ENCODE peak calls at places on chromosomes 7 and 10, in ten cellular contexts. One of them, this sample, is unnamed. For H3K9me3, the result is how much of the 10 kb centered on the place peaks cover.

GRCh38 chr10:396107-396506 is 260.9 kb downstream of the ZMYND11 start:
- DNase-seq in adrenal gland: no peak
- DNase-seq in stomach: no peak
- DNase-seq in heart left ventricle: no peak
- DNase-seq in body of pancreas: no peak
- DNase-seq in left ventricle myocardium inferior: no peak
- DNase-seq in neural progenitor cell: no peak
- DNase-seq in psoas muscle: no peak
- DNase-seq in cardiac muscle cell: no peak
- DNase-seq in upper lobe of right lung: no peak
- DNase-seq in this sample: no peak

GRCh38 chr10:28248092-28248491 is 54.8 kb downstream of the MPP7 start:
- DNase-seq in adrenal gland: peak
- DNase-seq in stomach: no peak
- DNase-seq in heart left ventricle: no peak
- DNase-seq in body of pancreas: no peak
- DNase-seq in left ventricle myocardium inferior: no peak
- DNase-seq in neural progenitor cell: no peak
- DNase-seq in psoas muscle: no peak
- DNase-seq in cardiac muscle cell: peak
- DNase-seq in upper lobe of right lung: no peak
- DNase-seq in this sample: no peak

GRCh38 chr10:24821986-24822385 is 98.3 kb upstream of the ARHGAP21 start:
- DNase-seq in adrenal gland: peak
- DNase-seq in stomach: no peak
- DNase-seq in heart left ventricle: no peak
- DNase-seq in body of pancreas: no peak
- DNase-seq in left ventricle myocardium inferior: no peak
- DNase-seq in neural progenitor cell: no peak
- DNase-seq in psoas muscle: no peak
- DNase-seq in cardiac muscle cell: no peak
- DNase-seq in upper lobe of right lung: no peak
- DNase-seq in this sample: no peak

GRCh38 chr10:85641479-85641967 is 725.1 kb downstream of the GRID1 start:
- DNase-seq in adrenal gland: peak
- DNase-seq in stomach: no peak
- DNase-seq in heart left ventricle: no peak
- DNase-seq in body of pancreas: no peak
- DNase-seq in left ventricle myocardium inferior: no peak
- DNase-seq in neural progenitor cell: no peak
- DNase-seq in psoas muscle: no peak
- DNase-seq in cardiac muscle cell: no peak
- DNase-seq in upper lobe of right lung: no peak
- DNase-seq in this sample: peak

GRCh38 chr7:123505221-123505620 is 29.2 kb downstream of the IQUB start:
- DNase-seq in adrenal gland: no peak
- DNase-seq in stomach: no peak
- DNase-seq in heart left ventricle: no peak
- DNase-seq in body of pancreas: no peak
- DNase-seq in left ventricle myocardium inferior: no peak
- DNase-seq in neural progenitor cell: no peak
- DNase-seq in psoas muscle: no peak
- DNase-seq in cardiac muscle cell: no peak
- DNase-seq in upper lobe of right lung: no peak
- DNase-seq in this sample: no peak

GRCh38 chr7:159139639-159140038 is 5.0 kb downstream of the VIPR2 start:
- DNase-seq in adrenal gland: no peak
- DNase-seq in stomach: peak
- DNase-seq in heart left ventricle: no peak
- DNase-seq in body of pancreas: no peak
- DNase-seq in left ventricle myocardium inferior: no peak
- DNase-seq in neural progenitor cell: no peak
- DNase-seq in psoas muscle: peak
- DNase-seq in cardiac muscle cell: no peak
- DNase-seq in upper lobe of right lung: no peak
- DNase-seq in this sample: no peak

GRCh38 chr7:111980721-111981120 is 225.5 kb downstream of the DOCK4 start:
- DNase-seq in adrenal gland: no peak
- DNase-seq in stomach: no peak
- DNase-seq in heart left ventricle: no peak
- DNase-seq in body of pancreas: no peak
- DNase-seq in left ventricle myocardium inferior: no peak
- DNase-seq in neural progenitor cell: no peak
- DNase-seq in psoas muscle: no peak
- DNase-seq in cardiac muscle cell: no peak
- DNase-seq in upper lobe of right lung: no peak
- DNase-seq in this sample: no peak

GRCh38 chr7:21642422-21642821 is 99.6 kb downstream of the DNAH11 start:
- DNase-seq in adrenal gland: no peak
- DNase-seq in stomach: no peak
- DNase-seq in heart left ventricle: no peak
- DNase-seq in body of pancreas: no peak
- DNase-seq in left ventricle myocardium inferior: no peak
- DNase-seq in neural progenitor cell: peak
- DNase-seq in psoas muscle: no peak
- DNase-seq in cardiac muscle cell: peak
- DNase-seq in upper lobe of right lung: no peak
- DNase-seq in this sample: no peak

GRCh38 chr7:77827999-77828398 is 29.4 kb downstream of the PHTF2 start:
- DNase-seq in adrenal gland: no peak
- DNase-seq in stomach: no peak
- DNase-seq in heart left ventricle: no peak
- DNase-seq in body of pancreas: no peak
- DNase-seq in left ventricle myocardium inferior: no peak
- DNase-seq in neural progenitor cell: no peak
- DNase-seq in psoas muscle: no peak
- DNase-seq in cardiac muscle cell: no peak
- DNase-seq in upper lobe of right lung: no peak
- DNase-seq in this sample: no peak

GRCh38 chr7:22444181-22444966 is 55.6 kb downstream of the STEAP1B start:
- DNase-seq in adrenal gland: peak
- DNase-seq in stomach: peak
- DNase-seq in heart left ventricle: no peak
- DNase-seq in body of pancreas: peak
- DNase-seq in left ventricle myocardium inferior: peak
- DNase-seq in neural progenitor cell: no peak
- DNase-seq in psoas muscle: no peak
- DNase-seq in cardiac muscle cell: peak
- DNase-seq in upper lobe of right lung: no peak
- DNase-seq in this sample: peak

DNA sequence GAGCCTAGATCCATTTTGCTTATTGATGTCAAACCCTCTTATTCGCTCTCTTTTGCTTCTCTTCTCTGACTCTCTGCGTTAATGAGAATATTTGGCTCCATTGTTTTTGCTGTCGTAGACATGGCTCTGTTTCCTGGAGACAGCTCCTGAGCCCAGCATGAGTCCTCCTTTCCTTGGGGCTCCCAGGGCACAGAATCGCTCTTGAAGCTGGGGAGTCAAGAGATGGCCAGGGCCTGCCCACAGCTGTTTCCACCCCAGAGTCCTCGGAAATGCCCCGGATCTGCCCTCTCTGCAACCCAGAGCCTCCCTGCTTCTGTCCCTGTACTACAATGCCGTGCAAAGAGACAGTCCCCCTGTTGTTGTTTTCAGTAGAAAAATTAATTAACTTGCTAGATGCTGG is 566.7 kb upstream of the FOXK1 start:
- DNase-seq in adrenal gland: no peak
- DNase-seq in stomach: no peak
- DNase-seq in heart left ventricle: no peak
- DNase-seq in body of pancreas: no peak
- DNase-seq in left ventricle myocardium inferior: no peak
- DNase-seq in neural progenitor cell: no peak
- DNase-seq in psoas muscle: no peak
- DNase-seq in cardiac muscle cell: no peak
- DNase-seq in upper lobe of right lung: no peak
- DNase-seq in this sample: no peak
- H3K9me3 ChIP-seq in adrenal gland: under half
- H3K9me3 ChIP-seq in stomach: under half
- H3K9me3 ChIP-seq in heart left ventricle: under half
- H3K9me3 ChIP-seq in body of pancreas: under half
- H3K9me3 ChIP-seq in left ventricle myocardium inferior: under half
- H3K9me3 ChIP-seq in neural progenitor cell: under half
- H3K9me3 ChIP-seq in psoas muscle: under half
- H3K9me3 ChIP-seq in cardiac muscle cell: under half
- H3K9me3 ChIP-seq in upper lobe of right lung: under half
- H3K9me3 ChIP-seq in this sample: under half

DNA sequence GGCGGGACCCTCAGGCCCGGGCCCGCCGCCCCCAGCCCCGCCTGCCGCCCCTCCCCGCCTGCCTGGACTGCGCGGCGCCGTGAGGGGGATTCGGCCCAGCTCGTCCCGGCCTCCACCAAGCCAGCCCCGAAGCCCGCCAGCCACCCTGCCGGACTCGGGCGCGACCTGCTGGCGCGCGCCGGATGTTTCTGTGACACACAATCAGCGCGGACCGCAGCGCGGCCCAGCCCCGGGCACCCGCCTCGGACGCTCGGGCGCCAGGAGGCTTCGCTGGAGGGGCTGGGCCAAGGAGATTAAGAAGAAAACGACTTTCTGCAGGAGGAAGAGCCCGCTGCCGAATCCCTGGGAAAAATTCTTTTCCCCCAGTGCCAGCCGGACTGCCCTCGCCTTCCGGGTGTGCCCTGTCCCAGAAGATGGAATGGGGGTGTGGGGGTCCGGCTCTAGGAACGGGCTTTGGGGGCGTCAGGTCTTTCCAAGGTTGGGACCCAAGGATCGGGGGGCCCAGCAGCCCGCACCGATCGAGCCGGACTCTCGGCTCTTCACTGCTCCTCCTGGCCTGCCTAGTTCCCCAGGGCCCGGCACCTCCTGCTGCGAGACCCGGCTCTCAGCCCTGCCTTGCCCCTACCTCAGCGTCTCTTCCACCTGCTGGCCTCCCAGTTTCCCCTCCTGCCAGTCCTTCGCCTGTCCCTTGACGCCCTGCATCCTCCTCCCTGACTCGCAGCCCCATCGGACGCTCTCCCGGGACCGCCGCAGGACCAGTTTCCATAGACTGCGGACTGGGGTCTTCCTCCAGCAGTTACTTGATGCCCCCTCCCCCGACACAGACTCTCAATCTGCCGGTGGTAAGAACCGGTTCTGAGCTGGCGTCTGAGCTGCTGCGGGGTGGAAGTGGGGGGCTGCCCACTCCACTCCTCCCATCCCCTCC is 82.7 kb downstream of the PAX2 start:
- DNase-seq in adrenal gland: peak
- DNase-seq in stomach: peak
- DNase-seq in heart left ventricle: peak
- DNase-seq in body of pancreas: peak
- DNase-seq in left ventricle myocardium inferior: peak
- DNase-seq in neural progenitor cell: peak
- DNase-seq in psoas muscle: no peak
- DNase-seq in cardiac muscle cell: no peak
- DNase-seq in upper lobe of right lung: no peak
- DNase-seq in this sample: peak
- H3K4me3 ChIP-seq in adrenal gland: peak
- H3K4me3 ChIP-seq in stomach: peak
- H3K4me3 ChIP-seq in heart left ventricle: peak
- H3K4me3 ChIP-seq in body of pancreas: peak
- H3K4me3 ChIP-seq in left ventricle myocardium inferior: peak
- H3K4me3 ChIP-seq in neural progenitor cell: peak
- H3K4me3 ChIP-seq in psoas muscle: peak
- H3K4me3 ChIP-seq in cardiac muscle cell: peak
- H3K4me3 ChIP-seq in upper lobe of right lung: peak
- H3K4me3 ChIP-seq in this sample: no peak

DNA sequence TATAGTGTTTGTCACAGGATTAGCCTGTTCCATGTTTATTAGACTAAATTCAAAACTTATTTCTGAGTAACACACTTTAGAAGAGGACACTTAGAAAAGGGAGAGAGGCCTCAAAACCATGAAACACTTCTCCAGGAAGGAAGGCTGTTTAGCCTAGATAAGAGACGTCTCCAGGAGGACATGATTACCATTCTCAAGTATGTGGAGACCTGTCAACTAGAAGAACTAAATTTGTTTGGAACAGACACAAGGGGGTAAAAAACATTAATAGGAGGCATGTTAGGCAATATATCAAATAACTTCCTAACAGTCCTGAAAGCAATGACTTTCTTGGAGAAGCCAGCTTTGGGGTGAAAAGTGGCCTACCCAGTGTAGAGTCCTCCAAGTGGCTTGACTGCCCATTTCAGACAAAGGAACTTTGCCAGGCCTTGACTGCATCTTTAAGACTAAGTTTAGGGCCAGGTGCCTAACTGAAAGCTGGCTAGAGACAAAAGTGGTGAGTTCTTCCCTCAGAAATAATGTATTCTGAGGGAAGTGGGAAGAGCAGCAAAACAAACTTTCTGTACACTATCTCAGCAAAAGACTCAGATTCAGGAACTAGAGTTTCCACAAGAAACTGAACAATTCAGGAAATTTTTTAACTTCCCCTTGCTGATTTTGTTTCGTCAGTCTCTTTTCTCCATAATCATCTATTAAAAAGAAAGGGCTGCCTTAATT is 11.8 kb downstream of the NCOA4 start:
- DNase-seq in adrenal gland: no peak
- DNase-seq in stomach: no peak
- DNase-seq in heart left ventricle: no peak
- DNase-seq in body of pancreas: no peak
- DNase-seq in left ventricle myocardium inferior: no peak
- DNase-seq in neural progenitor cell: no peak
- DNase-seq in psoas muscle: no peak
- DNase-seq in cardiac muscle cell: peak
- DNase-seq in upper lobe of right lung: no peak
- DNase-seq in this sample: no peak
- H3K27ac ChIP-seq in adrenal gland: no peak
- H3K27ac ChIP-seq in stomach: peak
- H3K27ac ChIP-seq in heart left ventricle: peak
- H3K27ac ChIP-seq in body of pancreas: peak
- H3K27ac ChIP-seq in left ventricle myocardium inferior: peak
- H3K27ac ChIP-seq in neural progenitor cell: no peak
- H3K27ac ChIP-seq in psoas muscle: peak
- H3K27ac ChIP-seq in cardiac muscle cell: peak
- H3K27ac ChIP-seq in upper lobe of right lung: peak
- H3K27ac ChIP-seq in this sample: no peak

DNA sequence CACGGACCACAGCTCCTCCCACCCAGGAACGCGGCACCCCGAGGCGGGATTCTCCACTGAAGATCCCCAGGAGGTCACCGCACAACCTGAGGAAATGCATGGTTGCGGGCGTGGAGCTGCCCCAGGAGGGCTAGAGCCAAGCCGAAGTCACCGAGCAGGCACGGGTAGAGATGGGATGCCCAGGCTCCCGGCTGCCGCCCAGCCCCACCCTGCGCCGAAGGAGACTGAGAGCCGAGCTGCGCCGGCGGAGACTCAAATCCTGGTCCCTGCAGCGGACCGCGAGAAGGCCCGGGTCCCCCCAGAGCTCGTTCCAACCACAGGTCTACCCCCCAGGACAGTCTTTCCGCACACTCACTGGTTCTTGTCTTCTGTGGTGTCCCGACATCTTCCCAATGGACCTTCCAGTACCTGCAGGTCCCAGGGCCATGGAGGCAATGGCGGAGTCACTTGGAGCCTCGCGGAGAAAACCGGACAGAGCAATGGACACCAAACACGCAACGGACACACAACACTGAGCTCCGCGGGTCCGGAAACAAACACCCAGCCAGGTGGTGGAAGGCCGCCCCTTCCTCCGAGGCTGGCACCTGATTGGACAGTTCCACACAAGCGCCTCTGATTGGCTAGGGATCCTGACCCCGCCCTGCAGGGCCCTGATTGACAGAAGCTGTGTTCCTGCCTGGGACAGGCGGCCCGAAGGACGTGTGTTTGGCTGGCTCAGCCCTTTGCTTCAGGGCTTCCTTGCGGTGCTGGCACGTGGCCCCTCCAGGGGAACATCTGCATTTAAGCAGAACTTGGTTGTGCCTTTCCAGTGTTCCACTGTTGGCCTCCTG is 331.9 kb upstream of the NUPR2 start:
- DNase-seq in adrenal gland: no peak
- DNase-seq in stomach: no peak
- DNase-seq in heart left ventricle: no peak
- DNase-seq in body of pancreas: no peak
- DNase-seq in left ventricle myocardium inferior: peak
- DNase-seq in neural progenitor cell: no peak
- DNase-seq in psoas muscle: peak
- DNase-seq in cardiac muscle cell: no peak
- DNase-seq in upper lobe of right lung: no peak
- DNase-seq in this sample: peak
- H3K9me3 ChIP-seq in adrenal gland: under half
- H3K9me3 ChIP-seq in stomach: half or more
- H3K9me3 ChIP-seq in heart left ventricle: half or more
- H3K9me3 ChIP-seq in body of pancreas: under half
- H3K9me3 ChIP-seq in left ventricle myocardium inferior: half or more
- H3K9me3 ChIP-seq in neural progenitor cell: under half
- H3K9me3 ChIP-seq in psoas muscle: under half
- H3K9me3 ChIP-seq in cardiac muscle cell: under half
- H3K9me3 ChIP-seq in upper lobe of right lung: under half
- H3K9me3 ChIP-seq in this sample: under half